ENCODE peak calls at places on chromosomes 2 and 18, in nine cellular contexts. One of them, this sample, is unnamed.

GRCh38 chr2:48249093-48249492 is 280.9 kb upstream of the STON1 start:
- DNase-seq in A549: no peak
- DNase-seq in nephron progenitor cell: no peak
- DNase-seq in stimulated activated CD4-positive, alpha-beta T cell treated with anti-CD3 and anti-CD28 coated beads, Interleukin-12 subunit alpha, Interleukin-12 subunit beta, amount 100 ng/mL, for 48 hours: no peak
- DNase-seq in effector memory CD8-positive, alpha-beta T cell: no peak
- DNase-seq in neural crest cell: no peak
- DNase-seq in head of caudate nucleus: no peak
- DNase-seq in HFFc6: peak; percentile 4
- DNase-seq in fibroblast of the conjunctiva: peak; percentile 58
- DNase-seq in this sample: no peak

GRCh38 chr2:69797836-69798465 is 31.5 kb upstream of the GMCL1 start:
- DNase-seq in A549: no peak
- DNase-seq in nephron progenitor cell: no peak
- DNase-seq in stimulated activated CD4-positive, alpha-beta T cell treated with anti-CD3 and anti-CD28 coated beads, Interleukin-12 subunit alpha, Interleukin-12 subunit beta, amount 100 ng/mL, for 48 hours: no peak
- DNase-seq in effector memory CD8-positive, alpha-beta T cell: no peak
- DNase-seq in neural crest cell: no peak
- DNase-seq in head of caudate nucleus: no peak
- DNase-seq in HFFc6: peak; percentile 46
- DNase-seq in fibroblast of the conjunctiva: no peak
- DNase-seq in this sample: no peak

GRCh38 chr2:25566694-25567093 is 106.7 kb downstream of the DTNB start:
- DNase-seq in A549: no peak
- DNase-seq in nephron progenitor cell: no peak
- DNase-seq in stimulated activated CD4-positive, alpha-beta T cell treated with anti-CD3 and anti-CD28 coated beads, Interleukin-12 subunit alpha, Interleukin-12 subunit beta, amount 100 ng/mL, for 48 hours: no peak
- DNase-seq in effector memory CD8-positive, alpha-beta T cell: no peak
- DNase-seq in neural crest cell: no peak
- DNase-seq in head of caudate nucleus: no peak
- DNase-seq in HFFc6: no peak
- DNase-seq in fibroblast of the conjunctiva: no peak
- DNase-seq in this sample: peak; percentile 28

GRCh38 chr18:11906926-11907874 is 917 bp downstream of the MPPE1 start:
- DNase-seq in A549: no peak
- DNase-seq in nephron progenitor cell: no peak
- DNase-seq in stimulated activated CD4-positive, alpha-beta T cell treated with anti-CD3 and anti-CD28 coated beads, Interleukin-12 subunit alpha, Interleukin-12 subunit beta, amount 100 ng/mL, for 48 hours: no peak
- DNase-seq in effector memory CD8-positive, alpha-beta T cell: no peak
- DNase-seq in neural crest cell: no peak
- DNase-seq in head of caudate nucleus: no peak
- DNase-seq in HFFc6: no peak
- DNase-seq in fibroblast of the conjunctiva: no peak
- DNase-seq in this sample: no peak

GRCh38 chr2:172726172-172726735 is 9.4 kb upstream of the RAPGEF4 start:
- DNase-seq in A549: peak; percentile 43
- DNase-seq in nephron progenitor cell: no peak
- DNase-seq in stimulated activated CD4-positive, alpha-beta T cell treated with anti-CD3 and anti-CD28 coated beads, Interleukin-12 subunit alpha, Interleukin-12 subunit beta, amount 100 ng/mL, for 48 hours: no peak
- DNase-seq in effector memory CD8-positive, alpha-beta T cell: no peak
- DNase-seq in neural crest cell: no peak
- DNase-seq in head of caudate nucleus: no peak
- DNase-seq in HFFc6: no peak
- DNase-seq in fibroblast of the conjunctiva: no peak
- DNase-seq in this sample: no peak

GRCh38 chr2:10910625-10911024 is 1.1 kb upstream of the KCNF1 start:
- DNase-seq in A549: no peak
- DNase-seq in nephron progenitor cell: no peak
- DNase-seq in stimulated activated CD4-positive, alpha-beta T cell treated with anti-CD3 and anti-CD28 coated beads, Interleukin-12 subunit alpha, Interleukin-12 subunit beta, amount 100 ng/mL, for 48 hours: no peak
- DNase-seq in effector memory CD8-positive, alpha-beta T cell: no peak
- DNase-seq in neural crest cell: no peak
- DNase-seq in head of caudate nucleus: no peak
- DNase-seq in HFFc6: no peak
- DNase-seq in fibroblast of the conjunctiva: no peak
- DNase-seq in this sample: no peak

GRCh38 chr2:119264781-119265692 is 41.4 kb downstream of the STEAP3 start:
- DNase-seq in A549: peak; percentile 49
- DNase-seq in nephron progenitor cell: peak; percentile 69
- DNase-seq in stimulated activated CD4-positive, alpha-beta T cell treated with anti-CD3 and anti-CD28 coated beads, Interleukin-12 subunit alpha, Interleukin-12 subunit beta, amount 100 ng/mL, for 48 hours: peak; percentile 2
- DNase-seq in effector memory CD8-positive, alpha-beta T cell: no peak
- DNase-seq in neural crest cell: peak; percentile 55
- DNase-seq in head of caudate nucleus: peak; percentile 59
- DNase-seq in HFFc6: peak; percentile 42
- DNase-seq in fibroblast of the conjunctiva: no peak
- DNase-seq in this sample: peak; percentile 22

GRCh38 chr18:51623653-51624052 is 426.2 kb upstream of the MEX3C start:
- DNase-seq in A549: no peak
- DNase-seq in nephron progenitor cell: no peak
- DNase-seq in stimulated activated CD4-positive, alpha-beta T cell treated with anti-CD3 and anti-CD28 coated beads, Interleukin-12 subunit alpha, Interleukin-12 subunit beta, amount 100 ng/mL, for 48 hours: no peak
- DNase-seq in effector memory CD8-positive, alpha-beta T cell: no peak
- DNase-seq in neural crest cell: no peak
- DNase-seq in head of caudate nucleus: no peak
- DNase-seq in HFFc6: no peak
- DNase-seq in fibroblast of the conjunctiva: no peak
- DNase-seq in this sample: no peak

GRCh38 chr2:23661276-23662050 is 265.5 kb downstream of the ATAD2B start:
- DNase-seq in A549: no peak
- DNase-seq in nephron progenitor cell: no peak
- DNase-seq in stimulated activated CD4-positive, alpha-beta T cell treated with anti-CD3 and anti-CD28 coated beads, Interleukin-12 subunit alpha, Interleukin-12 subunit beta, amount 100 ng/mL, for 48 hours: no peak
- DNase-seq in effector memory CD8-positive, alpha-beta T cell: no peak
- DNase-seq in neural crest cell: no peak
- DNase-seq in head of caudate nucleus: no peak
- DNase-seq in HFFc6: no peak
- DNase-seq in fibroblast of the conjunctiva: no peak
- DNase-seq in this sample: no peak

GRCh38 chr18:72544092-72544886 is at the start of gene CBLN2:
- DNase-seq in A549: peak; percentile 58
- DNase-seq in nephron progenitor cell: peak; percentile 86
- DNase-seq in stimulated activated CD4-positive, alpha-beta T cell treated with anti-CD3 and anti-CD28 coated beads, Interleukin-12 subunit alpha, Interleukin-12 subunit beta, amount 100 ng/mL, for 48 hours: peak; percentile 33
- DNase-seq in effector memory CD8-positive, alpha-beta T cell: no peak
- DNase-seq in neural crest cell: peak; percentile 77
- DNase-seq in head of caudate nucleus: peak; percentile 90
- DNase-seq in HFFc6: peak; percentile 18
- DNase-seq in fibroblast of the conjunctiva: peak; percentile 33
- DNase-seq in this sample: no peak

GRCh38 chr2:96869824-96870630 is at the start of gene SEMA4C:
- DNase-seq in A549: peak; percentile 32
- DNase-seq in nephron progenitor cell: peak; percentile 76
- DNase-seq in stimulated activated CD4-positive, alpha-beta T cell treated with anti-CD3 and anti-CD28 coated beads, Interleukin-12 subunit alpha, Interleukin-12 subunit beta, amount 100 ng/mL, for 48 hours: no peak
- DNase-seq in effector memory CD8-positive, alpha-beta T cell: peak; percentile 59
- DNase-seq in neural crest cell: peak; percentile 45
- DNase-seq in head of caudate nucleus: peak; percentile 91
- DNase-seq in HFFc6: no peak
- DNase-seq in fibroblast of the conjunctiva: no peak
- DNase-seq in this sample: peak; percentile 80

GRCh38 chr18:2979027-2979570 is 33.8 kb downstream of the LPIN2 start:
- DNase-seq in A549: no peak
- DNase-seq in nephron progenitor cell: no peak
- DNase-seq in stimulated activated CD4-positive, alpha-beta T cell treated with anti-CD3 and anti-CD28 coated beads, Interleukin-12 subunit alpha, Interleukin-12 subunit beta, amount 100 ng/mL, for 48 hours: no peak
- DNase-seq in effector memory CD8-positive, alpha-beta T cell: no peak
- DNase-seq in neural crest cell: no peak
- DNase-seq in head of caudate nucleus: no peak
- DNase-seq in HFFc6: peak; percentile 73
- DNase-seq in fibroblast of the conjunctiva: peak; percentile 69
- DNase-seq in this sample: no peak